ENCODE peak calls at places on chromosomes 2 and 18, in seven cellular contexts. V, E, T, F, B, O and K are unnamed samples.

GRCh38 chr2:108570416-108570815 is 36.1 kb downstream of the LIMS1 start:
- DNase-seq in V (no peak), E (peak; percentile 79), T (no peak), F (no peak), B (no peak), O (no peak), K (no peak)

GRCh38 chr2:18526429-18526828 is 34.0 kb downstream of the RDH14 start:
- DNase-seq in V (no peak), E (no peak), T (no peak), F (no peak), B (no peak), O (no peak), K (no peak)

GRCh38 chr2:41496908-41497307 is 550.9 kb upstream of the PKDCC start:
- DNase-seq in V (no peak), E (no peak), T (no peak), F (no peak), B (no peak), O (no peak), K (no peak)

GRCh38 chr2:199111461-199111860 is 346.3 kb downstream of the SATB2 start:
- DNase-seq in V (no peak), E (no peak), T (no peak), F (no peak), B (no peak), O (no peak), K (no peak)

GRCh38 chr2:240711701-240712100 is 20.0 kb downstream of the AQP12A start:
- DNase-seq in V (no peak), E (no peak), T (no peak), F (no peak), B (no peak), O (no peak), K (no peak)

GRCh38 chr2:196590286-196590685 is 49.2 kb upstream of the CCDC150 start:
- DNase-seq in V (no peak), E (no peak), T (no peak), F (no peak), B (no peak), O (no peak), K (no peak)

GRCh38 chr2:218002103-218002502 is 692 bp downstream of the TNS1 start:
- DNase-seq in V (no peak), E (no peak), T (no peak), F (no peak), B (no peak), O (no peak), K (no peak)

GRCh38 chr2:229489016-229489415 is 217.9 kb upstream of the PID1 start:
- DNase-seq in V (no peak), E (peak; percentile 29), T (no peak), F (peak; percentile 99), B (no peak), O (no peak), K (no peak)

GRCh38 chr2:42824454-42824807 is 32.0 kb upstream of the HAAO start:
- DNase-seq in V (no peak), E (no peak), T (no peak), F (no peak), B (no peak), O (no peak), K (no peak)

GRCh38 chr2:241844831-241845578 is 13.7 kb downstream of the PDCD1 start:
- DNase-seq in V (no peak), E (no peak), T (no peak), F (no peak), B (no peak), O (peak; percentile 23), K (no peak)

GRCh38 chr18:35117951-35118411 is 76.8 kb downstream of the MAPRE2 start:
- DNase-seq in V (no peak), E (peak; percentile 59), T (no peak), F (no peak), B (no peak), O (no peak), K (no peak)

GRCh38 chr2:232327089-232328037 is 51.2 kb upstream of the ALPP start:
- DNase-seq in V (peak; percentile 97), E (peak; percentile 64), T (peak; percentile 77), F (peak; percentile 53), B (peak; percentile 55), O (peak; percentile 91), K (peak; percentile 80)

GRCh38 chr2:241958818-241959545 is 89.5 kb downstream of the RTP5 start:
- DNase-seq in V (no peak), E (no peak), T (no peak), F (peak; percentile 74), B (no peak), O (no peak), K (no peak)

GRCh38 chr2:179412116-179412515 is 147.5 kb upstream of the SESTD1 start:
- DNase-seq in V (no peak), E (no peak), T (no peak), F (no peak), B (no peak), O (no peak), K (no peak)

GRCh38 chr2:149160701-149161217 is 122.3 kb downstream of the LYPD6B start:
- DNase-seq in V (no peak), E (no peak), T (no peak), F (peak; percentile 95), B (peak; percentile 22), O (no peak), K (peak; percentile 87)

GRCh38 chr2:27903649-27904544 is 13.4 kb downstream of the BABAM2 start:
- DNase-seq in V (no peak), E (peak; percentile 83), T (no peak), F (no peak), B (no peak), O (no peak), K (no peak)

GRCh38 chr2:46873632-46874068 is 42.0 kb downstream of the MCFD2 start:
- DNase-seq in V (no peak), E (peak; percentile 97), T (no peak), F (peak; percentile 88), B (peak; percentile 7), O (peak; percentile 66), K (peak; percentile 64)

GRCh38 chr2:61970807-61971556 is 65.5 kb downstream of the COMMD1 start:
- DNase-seq in V (peak; percentile 13), E (no peak), T (no peak), F (no peak), B (no peak), O (peak; percentile 69), K (no peak)